ENCODE peak calls at places on chromosomes 13 and 19, in six cellular contexts. T is ascending aorta, S is ovary, J is WERI-Rb-1, C is body of pancreas, B is esophagus squamous epithelium. F is an unnamed sample.

GRCh38 chr19:51751655-51752054 is at the start of gene FPR1:
- DNase-seq in S (no peak), C (no peak), J (no peak), T (peak; percentile 60), B (no peak), F (peak; percentile 5)

GRCh38 chr19:42042455-42043170 is 27.4 kb downstream of the GRIK5 start:
- DNase-seq in B (no peak), T (no peak), J (no peak), C (no peak), S (no peak), F (no peak)

GRCh38 chr19:41407271-41407670 is 9.7 kb downstream of the BCKDHA start:
- DNase-seq in J (no peak), B (no peak), T (no peak), S (no peak), C (no peak), F (no peak)

GRCh38 chr13:114058051-114058867 is 74.2 kb downstream of the RASA3 start:
- DNase-seq in C (no peak), J (no peak), B (no peak), T (no peak), S (no peak), F (no peak)

GRCh38 chr19:46337487-46337886 is 9.4 kb upstream of the PPP5C start:
- DNase-seq in J (no peak), S (no peak), T (no peak), B (no peak), C (no peak), F (no peak)

GRCh38 chr19:1725100-1726064 is 27.9 kb upstream of the ONECUT3 start:
- DNase-seq in C (peak; percentile 79), J (peak; percentile 83), S (peak; percentile 67), B (no peak), T (no peak), F (peak; percentile 91)

GRCh38 chr19:10283786-10284540 is 2.8 kb upstream of the ICAM4 start:
- DNase-seq in J (no peak), B (no peak), S (no peak), C (no peak), T (no peak), F (no peak)

GRCh38 chr13:74061939-74062595 is 72.1 kb downstream of the KLF12 start:
- DNase-seq in B (no peak), T (no peak), J (no peak), C (no peak), S (no peak), F (no peak)

GRCh38 chr13:110593430-110594130 is 21.8 kb upstream of the NAXD start:
- DNase-seq in C (peak; percentile 46), J (peak; percentile 37), T (no peak), B (no peak), S (no peak), F (peak; percentile 48)

GRCh38 chr13:88153353-88153752 is 482.2 kb downstream of the SLITRK5 start:
- DNase-seq in J (no peak), C (no peak), T (no peak), B (no peak), S (no peak), F (no peak)

GRCh38 chr13:102045713-102046112 is 356.1 kb downstream of the FGF14 start:
- DNase-seq in S (no peak), T (no peak), J (peak; percentile 50), C (no peak), B (no peak), F (no peak)

GRCh38 chr19:30807263-30807662 is 435.1 kb downstream of the ZNF536 start:
- DNase-seq in J (no peak), C (no peak), T (no peak), S (no peak), B (no peak), F (no peak)

GRCh38 chr19:42942187-42942789 is 5.3 kb upstream of the PSG7 start:
- DNase-seq in J (peak; percentile 38), C (peak; percentile 12), B (no peak), S (no peak), T (no peak), F (no peak)

GRCh38 chr13:63954683-63955082 is 2539.0 kb upstream of the PCDH20 start:
- DNase-seq in C (no peak), T (no peak), J (no peak), S (no peak), B (no peak), F (no peak)

GRCh38 chr19:19185853-19186728 is 5.9 kb downstream of the BORCS8 start:
- DNase-seq in C (peak; percentile 30), T (no peak), J (peak; percentile 88), S (no peak), B (no peak), F (no peak)

GRCh38 chr13:106488075-106488474 is 47.4 kb downstream of the EFNB2 start:
- DNase-seq in B (no peak), S (no peak), C (no peak), J (no peak), T (no peak), F (no peak)

GRCh38 chr13:27915301-27916207 is 4.2 kb upstream of the PDX1 start:
- DNase-seq in T (no peak), C (no peak), J (no peak), S (no peak), B (no peak), F (no peak)

GRCh38 chr13:34672631-34673030 is 269.4 kb upstream of the NBEA start:
- DNase-seq in B (no peak), S (no peak), T (no peak), J (no peak), C (no peak), F (no peak)

GRCh38 chr13:49690990-49691886 is at the start of gene EBPL:
- DNase-seq in B (peak; percentile 46), C (peak; percentile 96), T (peak; percentile 95), S (peak; percentile 95), J (peak; percentile 90), F (peak; percentile 96)

GRCh38 chr19:11587973-11588631 is 9.2 kb upstream of the ZNF627 start:
- DNase-seq in T (no peak), B (no peak), S (no peak), J (peak; percentile 14), C (peak; percentile 41), F (no peak)

GRCh38 chr19:11581740-11582139 is 4.3 kb upstream of the ACP5 start:
- DNase-seq in T (no peak), B (no peak), C (no peak), S (no peak), J (no peak), F (no peak)

GRCh38 chr19:11587302-11587972 is 9.8 kb upstream of the ZNF627 start:
- DNase-seq in J (peak; percentile 76), T (peak; percentile 82), C (peak; percentile 85), B (no peak), S (peak; percentile 85), F (peak; percentile 73)
- TF ChIP-seq CTCF in J (peak; percentile 86), T (peak; percentile 91), C (peak; percentile 91), B (peak; percentile 78), S (peak; percentile 76), F (peak; percentile 78)

GRCh38 chr13:44333950-44334675 is 39.5 kb upstream of the SERP2 start:
- DNase-seq in B (no peak), S (no peak), T (no peak), J (no peak), C (no peak), F (no peak)

GRCh38 chr13:44334751-44335150 is 38.9 kb upstream of the SERP2 start:
- DNase-seq in C (no peak), T (no peak), J (peak; percentile 33), B (no peak), S (no peak), F (no peak)

GRCh38 chr13:44329909-44330545 is 43.6 kb upstream of the SERP2 start:
- DNase-seq in C (no peak), S (no peak), J (no peak), B (no peak), T (no peak), F (no peak)

GRCh38 chr13:44331912-44332840 is 41.4 kb upstream of the SERP2 start:
- DNase-seq in T (peak; percentile 87), J (peak; percentile 71), B (no peak), C (peak; percentile 43), S (peak; percentile 85), F (no peak)

GRCh38 chr13:44331446-44331845 is 42.2 kb upstream of the SERP2 start:
- DNase-seq in T (no peak), J (no peak), S (no peak), C (no peak), B (no peak), F (no peak)
- H3K27ac ChIP-seq in T (peak overlapping the region; percentile 75), J (no peak overlapping the region), S (peak overlapping the region; percentile 82), C (no peak overlapping the region), B (no peak overlapping the region), F (no peak overlapping the region)

GRCh38 chr13:98416408-98416807 is 160.5 kb downstream of the STK24 start:
- DNase-seq in C (peak; percentile 98), T (no peak), B (no peak), J (no peak), S (no peak), F (no peak)

GRCh38 chr13:98423417-98423816 is 153.5 kb downstream of the STK24 start:
- DNase-seq in C (peak; percentile 72), T (no peak), S (no peak), B (no peak), J (no peak), F (no peak)

GRCh38 chr13:98422046-98422445 is 154.9 kb downstream of the STK24 start:
- DNase-seq in B (no peak), S (no peak), J (no peak), C (no peak), T (no peak), F (no peak)

GRCh38 chr13:98419786-98420559 is 156.9 kb downstream of the STK24 start:
- DNase-seq in S (no peak), J (no peak), B (no peak), C (no peak), T (no peak), F (no peak)

GRCh38 chr13:98420560-98421175 is 156.2 kb downstream of the STK24 start:
- DNase-seq in B (no peak), S (no peak), C (no peak), J (no peak), T (no peak), F (no peak)
- TF ChIP-seq CTCF in B (no peak), S (no peak), C (no peak), J (no peak), T (no peak), F (no peak)

GRCh38 chr13:67118277-67118676 is 111.9 kb downstream of the PCDH9 start:
- DNase-seq in J (no peak), C (no peak), B (no peak), T (no peak), S (no peak), F (no peak)

GRCh38 chr13:67117010-67117550 is 113.1 kb downstream of the PCDH9 start:
- DNase-seq in B (no peak), J (no peak), S (no peak), C (no peak), T (no peak), F (no peak)

GRCh38 chr13:67120872-67121531 is 109.1 kb downstream of the PCDH9 start:
- DNase-seq in C (no peak), S (no peak), B (no peak), T (no peak), J (no peak), F (no peak)

GRCh38 chr13:67122251-67122650 is 107.9 kb downstream of the PCDH9 start:
- DNase-seq in T (no peak), B (no peak), C (no peak), J (no peak), S (no peak), F (no peak)

DNA sequence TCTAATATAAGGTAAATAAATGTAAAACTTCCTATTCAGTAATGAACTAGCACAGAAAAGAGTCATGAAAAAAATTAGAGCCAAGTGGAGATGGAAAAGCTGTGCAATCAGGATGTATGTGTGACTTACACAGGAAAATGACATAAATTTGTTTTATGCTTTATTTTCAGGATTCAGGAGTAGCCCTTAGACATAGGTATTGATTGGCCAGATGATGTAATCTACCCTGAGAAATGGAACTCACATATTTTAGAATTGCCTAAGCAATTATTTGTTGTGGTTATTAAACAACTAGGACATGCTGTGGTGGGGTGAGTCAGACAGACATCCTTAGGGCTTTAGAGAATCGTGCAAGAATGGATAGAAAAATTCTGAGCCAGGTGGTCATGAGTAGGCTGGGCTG is 110.7 kb downstream of the PCDH9 start:
- DNase-seq in C (no peak), S (no peak), B (no peak), J (no peak), T (no peak), F (peak; percentile 72)
- H3K27ac ChIP-seq in C (no peak overlapping the region), S (no peak overlapping the region), B (no peak overlapping the region), J (no peak overlapping the region), T (no peak overlapping the region), F (no peak overlapping the region)